ENCODE peak calls at places on chromosome 1, in nine cellular contexts. V is fibroblast of lung; U is H7; Q is stomach; X is pancreas; E is naive thymus-derived CD4-positive, alpha-beta T cell; Y is mesenchymal stem cell; T is hepatocyte; A is adrenal gland. H is an unnamed sample.

GRCh38 chr1:56095924-56096655 is 483.3 kb downstream of the PLPP3 start:
- DNase-seq in V (peak; percentile 96), U (no peak), Q (no peak), X (no peak), E (no peak), Y (peak; percentile 87), T (no peak), A (no peak), H (no peak)

GRCh38 chr1:232144696-232145230 is 485.2 kb downstream of the SIPA1L2 start:
- DNase-seq in V (no peak), U (no peak), Q (no peak), X (no peak), E (no peak), Y (no peak), T (no peak), A (no peak), H (no peak)

GRCh38 chr1:246005067-246005466 is 502.0 kb downstream of the SMYD3 start:
- DNase-seq in V (peak; percentile 99), U (no peak), Q (no peak), X (no peak), E (no peak), Y (peak; percentile 92), T (no peak), A (no peak), H (peak; percentile 71)

GRCh38 chr1:19813651-19813960 is 1.5 kb downstream of the RNF186 start:
- DNase-seq in V (no peak), U (no peak), Q (no peak), X (no peak), E (no peak), Y (no peak), T (no peak), A (no peak), H (no peak)

GRCh38 chr1:114219247-114219872 is 65.7 kb upstream of the SYT6 start:
- DNase-seq in V (no peak), U (no peak), Q (no peak), X (no peak), E (no peak), Y (peak; percentile 6), T (peak; percentile 19), A (no peak), H (no peak)

GRCh38 chr1:93338426-93338825 is 7.3 kb upstream of the DR1 start:
- DNase-seq in V (peak; percentile 97), U (no peak), Q (no peak), X (no peak), E (no peak), Y (peak; percentile 55), T (no peak), A (no peak), H (peak; percentile 92)

GRCh38 chr1:199303035-199303434 is 664.2 kb downstream of the PTPRC start:
- DNase-seq in V (no peak), U (no peak), Q (no peak), X (no peak), E (no peak), Y (no peak), T (no peak), A (no peak), H (no peak)

GRCh38 chr1:55067022-55067781 is 27.9 kb downstream of the PCSK9 start:
- DNase-seq in V (no peak), U (no peak), Q (no peak), X (no peak), E (no peak), Y (no peak), T (no peak), A (peak; percentile 42), H (no peak)

GRCh38 chr1:27408151-27408550 is 15.7 kb downstream of the GPR3 start:
- DNase-seq in V (peak; percentile 78), U (no peak), Q (no peak), X (no peak), E (no peak), Y (no peak), T (no peak), A (no peak), H (peak; percentile 51)

GRCh38 chr1:27410709-27411108 is 18.3 kb downstream of the GPR3 start:
- DNase-seq in V (no peak), U (no peak), Q (no peak), X (no peak), E (no peak), Y (no peak), T (no peak), A (no peak), H (no peak)

GRCh38 chr1:27413004-27413403 is 20.6 kb downstream of the GPR3 start:
- DNase-seq in V (no peak), U (no peak), Q (no peak), X (no peak), E (no peak), Y (no peak), T (no peak), A (peak; percentile 90), H (peak; percentile 77)

GRCh38 chr1:27412502-27412901 is 20.1 kb downstream of the GPR3 start:
- DNase-seq in V (no peak), U (no peak), Q (no peak), X (no peak), E (no peak), Y (no peak), T (no peak), A (no peak), H (no peak)

GRCh38 chr1:27409669-27410068 is 17.2 kb downstream of the GPR3 start:
- DNase-seq in V (no peak), U (no peak), Q (no peak), X (no peak), E (no peak), Y (no peak), T (no peak), A (no peak), H (no peak)
- H3K36me3 ChIP-seq in V (peaks cover 19% of the 10 kb centered on the region), U (peaks cover 36% of the 10 kb centered on the region), Q (peaks cover 94% of the 10 kb centered on the region), X (peaks cover 9% of the 10 kb centered on the region), E (peaks cover 85% of the 10 kb centered on the region), Y (peaks cover 54% of the 10 kb centered on the region), T (peaks cover 4% of the 10 kb centered on the region), A (peaks cover 74% of the 10 kb centered on the region), H (peaks cover 41% of the 10 kb centered on the region)

GRCh38 chr1:161720341-161720887 is 930 bp upstream of the FCRLB start:
- DNase-seq in V (no peak), U (no peak), Q (no peak), X (no peak), E (no peak), Y (no peak), T (no peak), A (no peak), H (no peak)

GRCh38 chr1:161721738-161722343 is 497 bp downstream of the FCRLB start:
- DNase-seq in V (peak; percentile 89), U (no peak), Q (no peak), X (no peak), E (no peak), Y (peak; percentile 90), T (no peak), A (peak; percentile 23), H (peak; percentile 65)

GRCh38 chr1:161720956-161721737 is at the start of gene FCRLB:
- DNase-seq in V (no peak), U (no peak), Q (no peak), X (no peak), E (no peak), Y (no peak), T (no peak), A (no peak), H (no peak)

GRCh38 chr1:161723459-161724149 is 2.3 kb downstream of the FCRLB start:
- DNase-seq in V (no peak), U (no peak), Q (no peak), X (no peak), E (no peak), Y (no peak), T (peak; percentile 28), A (no peak), H (peak; percentile 62)

GRCh38 chr1:161722406-161722805 is 1.1 kb downstream of the FCRLB start:
- DNase-seq in V (no peak), U (no peak), Q (no peak), X (no peak), E (no peak), Y (no peak), T (no peak), A (no peak), H (no peak)
- H3K27me3 ChIP-seq in V (no peaks in the 10 kb centered on the region), U (peaks cover 40% of the 10 kb centered on the region), Q (no peaks in the 10 kb centered on the region), X (no peaks in the 10 kb centered on the region), E (no peaks in the 10 kb centered on the region), Y (peaks cover 41% of the 10 kb centered on the region), T (peaks cover 5% of the 10 kb centered on the region), A (peaks cover 14% of the 10 kb centered on the region), H (no peaks in the 10 kb centered on the region)

GRCh38 chr1:145990249-145991097 is 5.9 kb downstream of the TXNIP start:
- DNase-seq in V (no peak), U (no peak), Q (peak; percentile 40), X (no peak), E (no peak), Y (peak; percentile 49), T (no peak), A (peak; percentile 40), H (no peak)

GRCh38 chr1:145993618-145994390 is 2.6 kb downstream of the TXNIP start:
- DNase-seq in V (no peak), U (no peak), Q (peak; percentile 24), X (no peak), E (no peak), Y (no peak), T (no peak), A (no peak), H (no peak)

GRCh38 chr1:145992502-145992936 is 3.9 kb downstream of the TXNIP start:
- DNase-seq in V (no peak), U (no peak), Q (peak; percentile 29), X (no peak), E (no peak), Y (no peak), T (no peak), A (no peak), H (no peak)

GRCh38 chr1:145992958-145993617 is 3.3 kb downstream of the TXNIP start:
- DNase-seq in V (no peak), U (no peak), Q (no peak), X (no peak), E (no peak), Y (no peak), T (no peak), A (no peak), H (no peak)

DNA sequence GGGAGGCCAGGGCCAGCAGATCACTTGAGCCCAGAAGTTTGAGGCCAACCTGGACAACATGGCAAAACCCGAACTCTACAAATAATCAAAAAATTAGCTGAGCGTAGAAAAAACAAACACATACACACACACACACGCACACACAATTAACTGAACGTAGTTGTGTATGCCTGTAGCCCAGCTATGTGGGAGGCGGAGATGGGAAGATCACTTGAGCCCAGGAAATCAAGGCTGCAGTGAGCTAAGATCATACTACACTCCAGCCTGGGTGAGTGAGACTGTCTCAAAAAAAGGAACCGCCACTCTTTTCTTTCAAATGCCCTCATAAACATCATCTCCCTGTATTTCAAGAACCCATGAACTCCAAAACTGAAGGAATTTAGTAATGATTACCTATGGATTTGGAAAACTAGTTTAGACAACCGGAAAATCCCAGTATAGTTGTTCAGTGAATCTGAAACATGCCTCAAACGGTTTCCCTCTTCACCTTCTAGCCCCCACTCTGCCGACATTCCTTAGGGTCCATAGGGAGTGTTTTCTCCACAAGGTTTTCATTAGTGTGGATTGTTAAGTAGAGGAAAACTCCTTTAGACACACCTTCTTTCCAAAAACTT is 4.5 kb downstream of the TXNIP start:
- DNase-seq in V (no peak), U (no peak), Q (peak; percentile 44), X (no peak), E (no peak), Y (no peak), T (no peak), A (peak; percentile 50), H (no peak)
- H3K4me3 ChIP-seq in V (no peak overlapping the region), U (no peak overlapping the region), Q (peak overlapping the region; percentile 97), X (no peak overlapping the region), E (peak overlapping the region; percentile 97), Y (peak overlapping the region; percentile 98), T (no peak overlapping the region), A (no peak overlapping the region), H (no peak overlapping the region)

GRCh38 chr1:15732686-15733081 is 3.4 kb upstream of the SLC25A34 start:
- DNase-seq in V (no peak), U (no peak), Q (no peak), X (no peak), E (no peak), Y (no peak), T (no peak), A (no peak), H (no peak)

GRCh38 chr1:15730936-15731335 is 5.1 kb upstream of the SLC25A34 start:
- DNase-seq in V (no peak), U (no peak), Q (no peak), X (no peak), E (no peak), Y (no peak), T (no peak), A (no peak), H (no peak)

GRCh38 chr1:15731735-15732685 is 4.0 kb upstream of the SLC25A34 start:
- DNase-seq in V (no peak), U (peak; percentile 75), Q (no peak), X (no peak), E (no peak), Y (no peak), T (no peak), A (no peak), H (no peak)

GRCh38 chr1:15728937-15729657 is 7.0 kb upstream of the SLC25A34 start:
- DNase-seq in V (no peak), U (no peak), Q (no peak), X (peak; percentile 54), E (no peak), Y (no peak), T (no peak), A (peak; percentile 70), H (no peak)

DNA sequence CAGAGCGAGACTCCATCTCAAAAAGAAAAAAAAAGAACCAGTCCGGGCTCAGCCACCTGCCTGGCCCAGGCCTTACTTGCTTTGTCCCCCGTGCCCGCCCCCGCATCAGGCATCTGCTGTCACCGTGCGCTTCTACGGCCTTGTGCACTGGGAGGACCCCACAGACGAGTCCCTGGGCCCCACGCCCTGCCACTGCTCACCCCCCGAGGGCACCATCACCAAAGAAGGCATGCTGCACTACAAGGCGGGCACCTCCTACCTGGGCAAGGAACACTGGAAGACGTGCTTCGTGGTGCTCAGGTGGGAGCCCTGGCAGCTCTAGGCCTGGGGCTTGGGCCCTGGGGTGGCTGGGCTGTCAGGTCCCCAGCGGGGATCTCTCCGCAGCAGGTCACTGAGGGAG is 5.6 kb upstream of the SLC25A34 start:
- DNase-seq in V (no peak), U (peak; percentile 55), Q (no peak), X (no peak), E (no peak), Y (no peak), T (no peak), A (no peak), H (no peak)
- H3K36me3 ChIP-seq in V (peaks cover 55% of the 10 kb centered on the region), U (peaks cover 14% of the 10 kb centered on the region), Q (peaks cover 100% of the 10 kb centered on the region), X (peaks cover 34% of the 10 kb centered on the region), E (peaks cover 94% of the 10 kb centered on the region), Y (peaks cover 100% of the 10 kb centered on the region), T (no peaks in the 10 kb centered on the region), A (peaks cover 95% of the 10 kb centered on the region), H (peaks cover 38% of the 10 kb centered on the region)